ENCODE peak calls at places on chromosomes 11 and 22, in eight cellular contexts. N is upper lobe of right lung; O is GM23248; M is ovary; Y is mesendoderm; X is H9; G is esophagus squamous epithelium; V is naive thymus-derived CD4-positive, alpha-beta T cell. S is an unnamed sample. For H3K4me1 and H3K27me3, the result is how much of the 10 kb centered on the place peaks cover.

GRCh38 chr11:70233962-70234361 is 30.9 kb downstream of the FADD start:
- DNase-seq in N (no peak), O (no peak), M (no peak), Y (no peak), X (no peak), G (no peak), V (no peak), S (no peak)

GRCh38 chr11:62553839-62554361 is 7.3 kb upstream of the AHNAK start:
- DNase-seq in N (no peak), O (peak), M (no peak), Y (no peak), X (no peak), G (no peak), V (no peak), S (peak)

GRCh38 chr11:109027851-109028250 is 363.0 kb downstream of the DDX10 start:
- DNase-seq in N (no peak), O (no peak), M (no peak), Y (no peak), X (no peak), G (no peak), V (no peak), S (no peak)

GRCh38 chr11:118785362-118785761 is 5.6 kb downstream of the DDX6 start:
- DNase-seq in N (no peak), O (peak), M (no peak), Y (no peak), X (no peak), G (no peak), V (no peak), S (no peak)

GRCh38 chr11:88482871-88483301 is 145.3 kb upstream of the CTSC start:
- DNase-seq in N (no peak), O (peak), M (no peak), Y (no peak), X (no peak), G (no peak), V (no peak), S (no peak)

GRCh38 chr11:30155428-30155827 is 75.4 kb upstream of the FSHB start:
- DNase-seq in N (no peak), O (peak), M (no peak), Y (no peak), X (no peak), G (no peak), V (no peak), S (no peak)

GRCh38 chr11:119148855-119149370 is at the start of gene ABCG4:
- DNase-seq in N (no peak), O (peak), M (no peak), Y (peak), X (peak), G (no peak), V (no peak), S (peak)

GRCh38 chr11:45158210-45158644 is 11.8 kb downstream of the PRDM11 start:
- DNase-seq in N (peak), O (no peak), M (peak), Y (no peak), X (no peak), G (no peak), V (no peak), S (peak)

GRCh38 chr11:44629732-44630345 is 64.4 kb downstream of the CD82 start:
- DNase-seq in N (no peak), O (no peak), M (no peak), Y (no peak), X (no peak), G (no peak), V (no peak), S (no peak)

GRCh38 chr11:94794287-94795168 is 26.4 kb downstream of the AMOTL1 start:
- DNase-seq in N (peak), O (peak), M (peak), Y (no peak), X (no peak), G (no peak), V (no peak), S (peak)

GRCh38 chr11:93939084-93939780 is 81.9 kb upstream of the HEPHL1 start:
- DNase-seq in N (no peak), O (peak), M (no peak), Y (no peak), X (no peak), G (no peak), V (no peak), S (no peak)

GRCh38 chr11:130177782-130178181 is 18.2 kb downstream of the ST14 start:
- DNase-seq in N (no peak), O (no peak), M (no peak), Y (no peak), X (no peak), G (no peak), V (no peak), S (no peak)

GRCh38 chr11:12981879-12982531 is 27.1 kb upstream of the RASSF10 start:
- DNase-seq in N (no peak), O (peak), M (no peak), Y (peak), X (no peak), G (no peak), V (no peak), S (no peak)

GRCh38 chr22:43230571-43230970 is 43.6 kb upstream of the TTLL12 start:
- DNase-seq in N (no peak), O (no peak), M (no peak), Y (no peak), X (no peak), G (no peak), V (no peak), S (no peak)

GRCh38 chr11:73217131-73217809 is 811 bp upstream of the P2RY2 start:
- DNase-seq in N (peak), O (no peak), M (peak), Y (no peak), X (no peak), G (no peak), V (no peak), S (peak)

GRCh38 chr11:123093686-123094085 is 31.8 kb upstream of the HSPA8 start:
- DNase-seq in N (no peak), O (no peak), M (no peak), Y (no peak), X (no peak), G (no peak), V (no peak), S (no peak)

GRCh38 chr22:27515091-27515523 is 286.4 kb downstream of the MN1 start:
- DNase-seq in N (no peak), O (no peak), M (no peak), Y (no peak), X (no peak), G (no peak), V (no peak), S (peak)

GRCh38 chr11:107969219-107969618 is 39.5 kb upstream of the CUL5 start:
- DNase-seq in N (no peak), O (peak), M (no peak), Y (peak), X (peak), G (no peak), V (no peak), S (no peak)

GRCh38 chr22:30667092-30667485 is 586 bp downstream of the DUSP18 start:
- DNase-seq in N (no peak), O (peak), M (no peak), Y (no peak), X (no peak), G (no peak), V (no peak), S (no peak)

GRCh38 chr11:121416909-121417567 is 35.1 kb upstream of the SORL1 start:
- DNase-seq in N (peak), O (peak), M (peak), Y (no peak), X (no peak), G (no peak), V (peak), S (peak)

GRCh38 chr11:111736191-111736590 is 30.0 kb downstream of the PPP2R1B start:
- DNase-seq in N (no peak), O (peak), M (no peak), Y (no peak), X (no peak), G (no peak), V (no peak), S (peak)

GRCh38 chr11:45141631-45142030 is 4.8 kb upstream of the PRDM11 start:
- DNase-seq in N (no peak), O (no peak), M (no peak), Y (no peak), X (no peak), G (no peak), V (no peak), S (no peak)

GRCh38 chr22:44567846-44568493 is 69.9 kb upstream of the RTL6 start:
- DNase-seq in N (peak), O (peak), M (peak), Y (peak), X (peak), G (no peak), V (no peak), S (peak)

GRCh38 chr11:73140213-73141030 is 1.7 kb downstream of the FCHSD2 start:
- DNase-seq in N (no peak), O (peak), M (no peak), Y (peak), X (peak), G (no peak), V (peak), S (peak)

GRCh38 chr11:13717331-13717730 is 48.9 kb downstream of the FAR1 start:
- DNase-seq in N (no peak), O (peak), M (no peak), Y (peak), X (no peak), G (no peak), V (no peak), S (no peak)

GRCh38 chr22:44136112-44136511 is 44.6 kb upstream of the PARVG start:
- DNase-seq in N (peak), O (no peak), M (no peak), Y (no peak), X (no peak), G (no peak), V (no peak), S (no peak)

GRCh38 chr11:74877132-74877531 is 71.8 kb downstream of the XRRA1 start:
- DNase-seq in N (no peak), O (peak), M (no peak), Y (peak), X (no peak), G (no peak), V (no peak), S (no peak)

GRCh38 chr11:58289266-58289665 is 21.2 kb upstream of the OR10W1 start:
- DNase-seq in N (no peak), O (no peak), M (no peak), Y (no peak), X (no peak), G (no peak), V (no peak), S (no peak)

GRCh38 chr11:101428918-101429317 is 154.9 kb downstream of the TRPC6 start:
- DNase-seq in N (no peak), O (peak), M (no peak), Y (peak), X (peak), G (no peak), V (no peak), S (no peak)

GRCh38 chr11:57888385-57888784 is 126.8 kb downstream of the CTNND1 start:
- DNase-seq in N (no peak), O (no peak), M (no peak), Y (no peak), X (no peak), G (no peak), V (no peak), S (no peak)

GRCh38 chr11:43972366-43972765 is 29.9 kb downstream of the C11orf96 start:
- DNase-seq in N (no peak), O (no peak), M (no peak), Y (no peak), X (no peak), G (no peak), V (no peak), S (no peak)

GRCh38 chr11:97883086-97883485 is 1137.7 kb upstream of the CNTN5 start:
- DNase-seq in N (no peak), O (no peak), M (no peak), Y (no peak), X (no peak), G (no peak), V (no peak), S (peak)

GRCh38 chr11:10490398-10491232 is 35.6 kb downstream of the AMPD3 start:
- DNase-seq in N (no peak), O (peak), M (peak), Y (peak), X (peak), G (no peak), V (no peak), S (peak)

GRCh38 chr22:28983788-28984441 is 77.7 kb downstream of the C22orf31 start:
- DNase-seq in N (no peak), O (peak), M (no peak), Y (peak), X (no peak), G (no peak), V (no peak), S (peak)

GRCh38 chr11:15629690-15630321 is 515.1 kb downstream of the INSC start:
- DNase-seq in N (no peak), O (no peak), M (no peak), Y (peak), X (peak), G (no peak), V (no peak), S (no peak)

GRCh38 chr11:12756101-12756500 is 81.9 kb downstream of the TEAD1 start:
- DNase-seq in N (no peak), O (no peak), M (no peak), Y (no peak), X (no peak), G (no peak), V (no peak), S (no peak)

GRCh38 chr22:37330200-37331033 is 48.1 kb downstream of the CYTH4 start:
- DNase-seq in N (peak), O (peak), M (no peak), Y (peak), X (peak), G (no peak), V (no peak), S (no peak)
- H3K4me1 ChIP-seq in N (under half), O (under half), M (under half), Y (under half), X (under half), G (under half), V (under half), S (under half)

GRCh38 chr11:113473983-113474361 is 1.2 kb downstream of the DRD2 start:
- DNase-seq in N (no peak), O (no peak), M (no peak), Y (no peak), X (no peak), G (no peak), V (no peak), S (no peak)

GRCh38 chr11:113468666-113469345 is 6.4 kb downstream of the DRD2 start:
- DNase-seq in N (no peak), O (peak), M (no peak), Y (no peak), X (no peak), G (no peak), V (no peak), S (no peak)

GRCh38 chr11:113474362-113475159 is 637 bp downstream of the DRD2 start:
- DNase-seq in N (peak), O (peak), M (peak), Y (peak), X (peak), G (no peak), V (no peak), S (peak)

GRCh38 chr11:113465786-113466185 is 9.4 kb downstream of the DRD2 start:
- DNase-seq in N (no peak), O (no peak), M (no peak), Y (no peak), X (no peak), G (no peak), V (no peak), S (no peak)

GRCh38 chr11:113470233-113470632 is 5.0 kb downstream of the DRD2 start:
- DNase-seq in N (no peak), O (no peak), M (no peak), Y (no peak), X (no peak), G (no peak), V (no peak), S (no peak)
- H3K27me3 ChIP-seq in N (half or more), O (half or more), M (under half), Y (under half), X (under half), G (under half), V (under half), S (under half)

DNA sequence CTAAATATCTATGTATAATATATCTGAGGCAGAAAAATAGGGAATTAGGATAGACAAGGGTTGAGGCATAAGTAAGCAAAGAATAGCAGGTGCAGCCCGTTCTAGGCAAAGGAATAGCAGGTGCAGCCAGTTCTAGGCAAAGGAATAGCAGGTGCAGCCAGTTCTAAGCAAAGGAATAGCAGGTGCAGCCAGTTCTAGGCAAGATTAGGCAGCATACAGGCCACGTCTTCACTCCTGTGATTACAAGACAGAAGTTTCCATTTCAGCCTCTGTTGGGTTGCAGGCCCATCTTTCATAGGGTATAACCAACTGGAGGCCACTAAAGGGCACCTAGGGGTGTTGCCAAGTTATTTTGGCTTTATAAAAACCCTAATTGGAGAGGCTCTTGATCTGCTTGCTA is 28.8 kb upstream of the CHORDC1 start:
- DNase-seq in N (no peak), O (no peak), M (no peak), Y (no peak), X (no peak), G (no peak), V (no peak), S (no peak)
- H3K27ac ChIP-seq in N (no peak), O (no peak), M (no peak), Y (no peak), X (no peak), G (no peak), V (no peak), S (no peak)

GRCh38 chr11:1838077-1838425 is 730 bp upstream of the TNNI2 start:
- DNase-seq in N (no peak), O (no peak), M (no peak), Y (no peak), X (no peak), G (no peak), V (no peak), S (no peak)
- H3K4me1 ChIP-seq in N (under half), O (under half), M (under half), Y (under half), X (under half), G (under half), V (under half), S (under half)

GRCh38 chr22:36590441-36591056 is 61.6 kb upstream of the EIF3D start:
- DNase-seq in N (no peak), O (no peak), M (no peak), Y (no peak), X (no peak), G (no peak), V (no peak), S (no peak)

GRCh38 chr22:36595154-36595553 is 66.2 kb upstream of the EIF3D start:
- DNase-seq in N (peak), O (no peak), M (no peak), Y (no peak), X (no peak), G (no peak), V (no peak), S (no peak)

GRCh38 chr22:36599771-36600170 is 70.8 kb upstream of the EIF3D start:
- DNase-seq in N (peak), O (no peak), M (no peak), Y (no peak), X (no peak), G (no peak), V (no peak), S (no peak)

GRCh38 chr22:36594569-36594968 is 65.6 kb upstream of the EIF3D start:
- DNase-seq in N (peak), O (no peak), M (no peak), Y (no peak), X (no peak), G (no peak), V (no peak), S (no peak)

DNA sequence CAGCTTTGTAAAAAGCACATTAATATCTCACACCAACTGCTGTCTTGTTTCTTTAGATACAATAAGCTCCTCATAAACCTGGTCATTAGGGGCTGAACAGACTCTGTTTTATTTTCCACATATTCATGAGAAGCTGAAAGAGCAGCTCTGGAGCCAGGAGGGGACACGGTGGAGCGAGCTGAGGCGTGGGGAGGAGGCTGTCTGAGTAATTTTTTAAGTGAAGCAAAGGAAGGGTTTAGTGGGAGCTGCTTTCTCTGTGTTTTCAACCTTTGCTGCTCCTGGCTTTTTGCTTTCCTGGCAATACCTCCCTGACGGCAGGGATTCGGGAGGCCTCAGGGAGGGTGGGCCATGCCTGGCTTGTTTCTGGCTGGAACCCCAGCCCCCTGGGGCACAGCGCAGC is 67.0 kb upstream of the EIF3D start:
- DNase-seq in N (peak), O (no peak), M (no peak), Y (no peak), X (no peak), G (no peak), V (no peak), S (no peak)
- H3K27me3 ChIP-seq in N (under half), O (half or more), M (under half), Y (under half), X (under half), G (under half), V (under half), S (under half)

GRCh38 chr11:1033016-1033798 is 3.3 kb downstream of the MUC6 start:
- DNase-seq in N (no peak), O (no peak), M (no peak), Y (no peak), X (no peak), G (no peak), V (no peak), S (no peak)

GRCh38 chr11:1034001-1034400 is 2.5 kb downstream of the MUC6 start:
- DNase-seq in N (no peak), O (peak), M (no peak), Y (no peak), X (no peak), G (no peak), V (no peak), S (no peak)

GRCh38 chr11:1031121-1031899 is 5.2 kb downstream of the MUC6 start:
- DNase-seq in N (no peak), O (no peak), M (no peak), Y (no peak), X (no peak), G (no peak), V (no peak), S (no peak)

GRCh38 chr11:1030556-1030955 is 6.0 kb downstream of the MUC6 start:
- DNase-seq in N (no peak), O (no peak), M (no peak), Y (no peak), X (no peak), G (no peak), V (no peak), S (no peak)

DNA sequence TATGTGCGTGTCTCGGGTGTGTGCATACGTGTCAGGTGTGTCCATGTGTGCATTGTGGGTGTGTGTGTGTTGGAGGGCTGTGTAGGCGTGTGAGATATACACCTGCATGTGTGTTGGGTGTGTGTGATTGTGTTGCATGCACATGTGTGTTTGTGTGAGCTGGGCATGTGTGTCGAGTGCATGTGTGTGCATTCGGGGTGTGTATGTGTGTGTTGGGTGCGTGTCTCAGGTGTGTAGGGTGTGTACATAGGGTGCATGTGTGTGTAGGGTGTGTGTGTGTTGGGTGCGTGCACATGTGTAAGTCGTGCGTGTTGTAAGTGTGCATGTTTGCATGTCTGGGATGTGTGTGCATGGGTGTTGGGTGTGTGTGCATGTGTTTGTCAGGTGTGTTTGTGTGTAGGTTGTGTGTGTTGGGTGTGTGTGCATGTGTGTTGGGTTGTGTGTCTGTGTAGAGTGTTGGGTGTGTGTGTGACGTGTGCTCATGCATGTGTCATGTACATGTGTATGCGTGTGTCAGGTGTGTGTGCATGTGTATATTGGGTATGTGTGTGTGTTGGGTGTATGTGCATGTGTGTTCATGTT is 4.1 kb downstream of the MUC6 start:
- DNase-seq in N (no peak), O (no peak), M (no peak), Y (no peak), X (no peak), G (no peak), V (no peak), S (no peak)
- H3K27ac ChIP-seq in N (no peak), O (no peak), M (no peak), Y (no peak), X (no peak), G (no peak), V (no peak), S (no peak)

S was measured in right cardiac atrium.